ENCODE peak calls at places on chromosome 13, in six cellular contexts. A is HFFc6, U is T-helper 17 cell, S is iris pigment epithelial cell, V is midbrain, T is EH. C is an unnamed sample.

GRCh38 chr13:94596575-94596971 is 621 bp upstream of the TGDS start:
- DNase-seq in A (no peak), U (no peak), S (no peak), V (no peak), T (no peak), C (no peak)

GRCh38 chr13:79435549-79435948 is 29.5 kb upstream of the RBM26 start:
- DNase-seq in A (peak), U (no peak), S (peak), V (no peak), T (peak), C (peak)

GRCh38 chr13:20711301-20712044 is 8.0 kb downstream of the IL17D start:
- DNase-seq in A (no peak), U (no peak), S (no peak), V (no peak), T (peak), C (peak)

GRCh38 chr13:66210677-66211076 is 1019.5 kb downstream of the PCDH9 start:
- DNase-seq in A (peak), U (no peak), S (peak), V (no peak), T (peak), C (peak)

GRCh38 chr13:110925023-110925608 is 10.2 kb upstream of the ANKRD10 start:
- DNase-seq in A (no peak), U (no peak), S (no peak), V (no peak), T (peak), C (no peak)

GRCh38 chr13:20767309-20767943 is 6.3 kb downstream of the EEF1AKMT1 start:
- DNase-seq in A (no peak), U (no peak), S (no peak), V (no peak), T (no peak), C (no peak)

GRCh38 chr13:52862358-52863206 is 14.1 kb upstream of the PCDH8 start:
- DNase-seq in A (no peak), U (no peak), S (no peak), V (no peak), T (peak), C (peak)

GRCh38 chr13:111875922-111876321 is 191.0 kb upstream of the SOX1 start:
- DNase-seq in A (no peak), U (no peak), S (no peak), V (no peak), T (no peak), C (no peak)

GRCh38 chr13:46580362-46580839 is 27.4 kb downstream of the LRCH1 start:
- DNase-seq in A (no peak), U (no peak), S (no peak), V (no peak), T (no peak), C (no peak)

GRCh38 chr13:38348890-38349289 is 761 bp upstream of the UFM1 start:
- DNase-seq in A (peak), U (no peak), S (peak), V (peak), T (peak), C (peak)

GRCh38 chr13:45989607-45990006 is 62.9 kb downstream of the ZC3H13 start:
- DNase-seq in A (peak), U (no peak), S (peak), V (no peak), T (peak), C (peak)

GRCh38 chr13:111401151-111401550 is 80.7 kb downstream of the TEX29 start:
- DNase-seq in A (no peak), U (no peak), S (no peak), V (no peak), T (no peak), C (no peak)

GRCh38 chr13:113864303-113864890 is 521 bp upstream of the GAS6 start:
- DNase-seq in A (peak), U (no peak), S (no peak), V (no peak), T (peak), C (peak)

GRCh38 chr13:22893777-22894176 is 287.0 kb upstream of the SGCG start:
- DNase-seq in A (no peak), U (no peak), S (no peak), V (no peak), T (no peak), C (no peak)

GRCh38 chr13:110251227-110251791 is 55.6 kb downstream of the COL4A1 start:
- DNase-seq in A (no peak), U (no peak), S (no peak), V (no peak), T (no peak), C (no peak)

GRCh38 chr13:38980628-38981078 is 10.0 kb downstream of the STOML3 start:
- DNase-seq in A (no peak), U (no peak), S (no peak), V (no peak), T (no peak), C (no peak)

GRCh38 chr13:92307752-92308151 is 909.3 kb downstream of the GPC5 start:
- DNase-seq in A (no peak), U (no peak), S (no peak), V (no peak), T (no peak), C (no peak)

GRCh38 chr13:33015791-33016323 is 366 bp upstream of the KL start:
- DNase-seq in A (no peak), U (no peak), S (no peak), V (no peak), T (no peak), C (no peak)

GRCh38 chr13:85806553-85807175 is 7.4 kb upstream of the SLITRK6 start:
- DNase-seq in A (peak), U (no peak), S (peak), V (peak), T (peak), C (peak)

GRCh38 chr13:100235311-100235901 is 146.5 kb downstream of the PCCA start:
- DNase-seq in A (peak), U (no peak), S (peak), V (no peak), T (peak), C (peak)

GRCh38 chr13:24150613-24151012 is 9.9 kb upstream of the SPATA13 start:
- DNase-seq in A (no peak), U (no peak), S (no peak), V (no peak), T (no peak), C (no peak)

GRCh38 chr13:101640797-101641400 is 188.4 kb downstream of the ITGBL1 start:
- DNase-seq in A (peak), U (no peak), S (peak), V (no peak), T (peak), C (peak)

GRCh38 chr13:92265408-92265807 is 867.0 kb downstream of the GPC5 start:
- DNase-seq in A (no peak), U (no peak), S (peak), V (no peak), T (no peak), C (no peak)

GRCh38 chr13:32940601-32941000 is 75.6 kb upstream of the KL start:
- DNase-seq in A (no peak), U (no peak), S (peak), V (peak), T (peak), C (peak)

GRCh38 chr13:72255908-72256307 is 388.9 kb upstream of the DACH1 start:
- DNase-seq in A (peak), U (no peak), S (peak), V (peak), T (peak), C (peak)

GRCh38 chr13:57633950-57634828 is 2.6 kb downstream of the PCDH17 start:
- DNase-seq in A (no peak), U (no peak), S (no peak), V (no peak), T (no peak), C (no peak)

GRCh38 chr13:48859168-48860105 is 116.3 kb upstream of the FNDC3A start:
- DNase-seq in A (no peak), U (no peak), S (no peak), V (peak), T (no peak), C (no peak)

GRCh38 chr13:106561551-106562170 is 6.3 kb downstream of the ARGLU1 start:
- DNase-seq in A (no peak), U (no peak), S (peak), V (no peak), T (no peak), C (no peak)

GRCh38 chr13:49791753-49792549 is 531 bp downstream of the KPNA3 start:
- DNase-seq in A (no peak), U (peak), S (peak), V (peak), T (peak), C (peak)

GRCh38 chr13:31073859-31074718 is 87.6 kb downstream of the HSPH1 start:
- DNase-seq in A (peak), U (no peak), S (peak), V (no peak), T (peak), C (peak)

GRCh38 chr13:27961227-27962085 is 7.7 kb downstream of the CDX2 start:
- DNase-seq in A (no peak), U (no peak), S (no peak), V (no peak), T (no peak), C (no peak)

C was measured in EL.